ENCODE peak calls at places on chromosomes 13 and 19, in seven cellular contexts. E is posterior cingulate gyrus; P is WERI-Rb-1; N is M059J; A is naive thymus-derived CD8-positive, alpha-beta T cell; H is stimulated activated CD8-positive, alpha-beta memory T cell treated with anti-CD3 and anti-CD28 coated beads, Interleukin-7, amount 100 ng/mL, for 1 hour; X is stimulated activated CD4-positive, alpha-beta T cell treated with anti-CD3 and anti-CD28 coated beads, Interleukin-15, amount 100 ng/mL, for 1 hour. W is an unnamed sample.

GRCh38 chr13:91155512-91156114 is 191.9 kb upstream of the MIR17HG start:
- DNase-seq in E (no peak), P (no peak), N (no peak), A (no peak), H (no peak), X (no peak), W (no peak)

GRCh38 chr19:19259741-19260140 is 13.4 kb downstream of the TM6SF2 start:
- DNase-seq in E (no peak), P (peak; percentile 54), N (peak; percentile 52), A (no peak), H (no peak), X (no peak), W (no peak)

GRCh38 chr19:3563689-3564269 is 6.4 kb upstream of the MFSD12 start:
- DNase-seq in E (no peak), P (no peak), N (no peak), A (no peak), H (no peak), X (no peak), W (no peak)

GRCh38 chr19:31235806-31236205 is 113.4 kb downstream of the TSHZ3 start:
- DNase-seq in E (no peak), P (no peak), N (no peak), A (no peak), H (no peak), X (no peak), W (no peak)

GRCh38 chr13:70339738-70340137 is 231.5 kb upstream of the KLHL1 start:
- DNase-seq in E (no peak), P (peak; percentile 8), N (no peak), A (no peak), H (no peak), X (no peak), W (no peak)

GRCh38 chr19:3518669-3519068 is 12.6 kb downstream of the FZR1 start:
- DNase-seq in E (no peak), P (no peak), N (no peak), A (no peak), H (no peak), X (no peak), W (no peak)

GRCh38 chr19:23802290-23802689 is 43.6 kb upstream of the ZNF681 start:
- DNase-seq in E (no peak), P (no peak), N (peak; percentile 26), A (no peak), H (no peak), X (no peak), W (no peak)

GRCh38 chr13:40780822-40781401 is 8.5 kb upstream of the SLC25A15 start:
- DNase-seq in E (no peak), P (no peak), N (peak; percentile 20), A (no peak), H (no peak), X (no peak), W (no peak)

GRCh38 chr13:22077205-22077683 is 406.4 kb downstream of the FGF9 start:
- DNase-seq in E (no peak), P (no peak), N (no peak), A (no peak), H (no peak), X (no peak), W (no peak)

GRCh38 chr13:48221301-48222190 is 11.5 kb upstream of the ITM2B start:
- DNase-seq in E (no peak), P (no peak), N (peak; percentile 28), A (no peak), H (no peak), X (no peak), W (no peak)

GRCh38 chr19:4584670-4585460 is 25.4 kb upstream of the SEMA6B start:
- DNase-seq in E (peak; percentile 30), P (peak; percentile 93), N (no peak), A (no peak), H (no peak), X (no peak), W (no peak)

GRCh38 chr19:5172859-5173577 is 167.6 kb downstream of the PTPRS start:
- DNase-seq in E (no peak), P (no peak), N (peak; percentile 100), A (no peak), H (no peak), X (no peak), W (no peak)

GRCh38 chr19:11018179-11018578 is 57.3 kb downstream of the SMARCA4 start:
- DNase-seq in E (no peak), P (no peak), N (no peak), A (no peak), H (no peak), X (no peak), W (no peak)

GRCh38 chr13:22061371-22061805 is 390.5 kb downstream of the FGF9 start:
- DNase-seq in E (no peak), P (no peak), N (no peak), A (peak; percentile 73), H (peak; percentile 14), X (peak; percentile 48), W (no peak)

GRCh38 chr13:99980201-99981114 is 1.1 kb upstream of the ZIC2 start:
- DNase-seq in E (peak; percentile 67), P (peak; percentile 96), N (peak; percentile 69), A (peak; percentile 76), H (no peak), X (peak; percentile 52), W (peak; percentile 77)

GRCh38 chr13:98528663-98529064 is 48.2 kb downstream of the STK24 start:
- DNase-seq in E (no peak), P (no peak), N (no peak), A (no peak), H (no peak), X (no peak), W (no peak)

GRCh38 chr19:1259206-1259872 is 9.8 kb upstream of the CIRBP start:
- DNase-seq in E (no peak), P (peak; percentile 68), N (peak; percentile 85), A (peak; percentile 79), H (no peak), X (no peak), W (no peak)

GRCh38 chr19:46442808-46443450 is 14.2 kb upstream of the PNMA8C start:
- DNase-seq in E (no peak), P (no peak), N (peak; percentile 79), A (no peak), H (no peak), X (no peak), W (no peak)

GRCh38 chr19:34244611-34245299 is 9.6 kb upstream of the GARRE1 start:
- DNase-seq in E (no peak), P (no peak), N (no peak), A (no peak), H (no peak), X (no peak), W (peak; percentile 38)

W was measured in suprapubic skin.